ENCODE peak calls at places on chromosome X, in nine cellular contexts. Y is IMR-90, I is BE2C, S is brain microvascular endothelial cell, X is upper lobe of right lung, T is OCI-LY7, Q is GM06990, Z is AG04449, U is mammary epithelial cell. P is an unnamed sample.

GRCh38 chrX:3699841-3700381 is 13.5 kb downstream of the PRKX start:
- DNase-seq in T (peak), Q (no peak), Z (no peak), Y (no peak), I (no peak), U (no peak), S (no peak), X (no peak), P (no peak)

GRCh38 chrX:45806410-45807121 is 605.9 kb upstream of the DIPK2B start:
- DNase-seq in Y (peak), T (no peak), S (peak), I (no peak), Q (peak), U (peak), X (no peak), Z (peak), P (peak)

GRCh38 chrX:110417128-110417527 is 58.5 kb downstream of the RTL9 start:
- DNase-seq in I (peak), S (no peak), T (no peak), X (no peak), Z (no peak), Y (no peak), U (no peak), Q (no peak), P (no peak)

GRCh38 chrX:138345801-138346200 is 365.7 kb downstream of the FGF13 start:
- DNase-seq in U (no peak), I (no peak), S (no peak), Q (no peak), Z (no peak), Y (no peak), T (no peak), X (no peak), P (peak)

GRCh38 chrX:55709735-55710134 is 7.8 kb upstream of the RRAGB start:
- DNase-seq in Z (no peak), Q (no peak), X (no peak), Y (no peak), U (peak), T (peak), S (no peak), I (no peak), P (peak)

GRCh38 chrX:74061879-74062278 is 242.1 kb upstream of the ZCCHC13 start:
- DNase-seq in Y (no peak), Q (no peak), Z (no peak), X (no peak), I (no peak), S (no peak), T (no peak), U (peak), P (peak)

GRCh38 chrX:153580700-153581386 is 18.1 kb downstream of the CCNQ start:
- DNase-seq in Q (no peak), I (no peak), Z (no peak), S (no peak), U (no peak), T (no peak), Y (no peak), X (no peak), P (no peak)

GRCh38 chrX:107678957-107679740 is 50.8 kb downstream of the PRPS1 start:
- DNase-seq in Q (peak), S (peak), T (peak), I (peak), X (peak), Y (peak), Z (no peak), U (peak), P (peak)

GRCh38 chrX:28843817-28844216 is 256.6 kb downstream of the IL1RAPL1 start:
- DNase-seq in S (no peak), U (no peak), Y (no peak), Z (no peak), I (no peak), T (no peak), Q (no peak), X (no peak), P (no peak)

GRCh38 chrX:137988470-137988869 is 422.5 kb downstream of the ZIC3 start:
- DNase-seq in U (no peak), T (no peak), X (no peak), Q (no peak), Y (no peak), S (no peak), I (no peak), Z (no peak), P (no peak)

GRCh38 chrX:18895157-18895952 is 88.6 kb downstream of the PHKA2 start:
- DNase-seq in Z (no peak), I (no peak), X (peak), Y (peak), Q (no peak), T (no peak), U (peak), S (peak), P (peak)

GRCh38 chrX:22742174-22742573 is 257.6 kb upstream of the DDX53 start:
- DNase-seq in X (no peak), Z (peak), Q (no peak), Y (peak), T (no peak), I (no peak), U (peak), S (no peak), P (peak)

GRCh38 chrX:21373637-21374162 is 518 bp upstream of the CNKSR2 start:
- DNase-seq in Z (no peak), U (no peak), Y (no peak), T (no peak), Q (no peak), X (peak), I (peak), S (no peak), P (no peak)

GRCh38 chrX:3449287-3449686 is 102.8 kb upstream of the MXRA5 start:
- DNase-seq in Y (no peak), X (no peak), Q (no peak), T (no peak), U (no peak), S (no peak), Z (no peak), I (no peak), P (peak)

GRCh38 chrX:66553973-66554372 is 84.9 kb downstream of the EDA2R start:
- DNase-seq in Y (no peak), I (no peak), S (no peak), U (no peak), Q (no peak), T (no peak), X (no peak), Z (no peak), P (no peak)

GRCh38 chrX:150372280-150372679 is 9.2 kb downstream of the MAMLD1 start:
- DNase-seq in U (no peak), I (no peak), X (no peak), S (no peak), Z (no peak), Q (no peak), Y (no peak), T (no peak), P (no peak)

GRCh38 chrX:153526801-153527599 is 9.6 kb downstream of the ATP2B3 start:
- DNase-seq in U (no peak), Y (no peak), I (peak), Q (no peak), S (no peak), Z (no peak), T (no peak), X (no peak), P (peak)

GRCh38 chrX:136694491-136695087 is 46.6 kb downstream of the CD40LG start:
- DNase-seq in S (peak), Q (peak), I (peak), U (peak), Z (no peak), Y (peak), X (no peak), T (peak), P (peak)

GRCh38 chrX:44962944-44963343 is 90.0 kb downstream of the KDM6A start:
- DNase-seq in I (no peak), U (no peak), X (no peak), Q (no peak), Z (no peak), S (no peak), Y (no peak), T (no peak), P (no peak)

GRCh38 chrX:16807548-16807947 is 21.3 kb downstream of the TXLNG start:
- DNase-seq in X (no peak), T (no peak), Y (peak), U (peak), Z (no peak), S (no peak), I (no peak), Q (no peak), P (no peak)

GRCh38 chrX:69565247-69565815 is 50.6 kb upstream of the EDA start:
- DNase-seq in S (no peak), I (no peak), U (no peak), X (no peak), Z (no peak), Y (no peak), T (no peak), Q (no peak), P (peak)

GRCh38 chrX:153342762-153343558 is 9.0 kb downstream of the ZNF275 start:
- DNase-seq in X (no peak), Q (no peak), I (no peak), S (no peak), U (no peak), T (no peak), Y (no peak), Z (no peak), P (no peak)

GRCh38 chrX:110167952-110168451 is 149.9 kb downstream of the AMMECR1 start:
- DNase-seq in X (peak), S (peak), U (peak), Z (no peak), Y (no peak), I (peak), T (peak), Q (no peak), P (peak)

GRCh38 chrX:150421816-150422215 is 58.7 kb downstream of the MAMLD1 start:
- DNase-seq in Z (no peak), T (no peak), I (no peak), U (no peak), X (no peak), Y (peak), Q (no peak), S (no peak), P (no peak)

GRCh38 chrX:49111846-49112245 is 11.7 kb downstream of the GPKOW start:
- DNase-seq in U (no peak), Q (no peak), S (no peak), Y (no peak), X (no peak), T (no peak), I (no peak), Z (no peak), P (no peak)
- H3K4me3 ChIP-seq in U (no peak), Q (no peak), S (no peak), Y (no peak), X (no peak), T (no peak), I (no peak), Z (no peak), P (no peak)

GRCh38 chrX:48899078-48899410 is 1.3 kb downstream of the PQBP1 start:
- DNase-seq in U (no peak), Y (no peak), Q (no peak), S (no peak), I (no peak), T (no peak), Z (no peak), X (no peak), P (no peak)
- H3K4me3 ChIP-seq in U (no peak), Y (no peak), Q (peak), S (no peak), I (no peak), T (peak), Z (no peak), X (no peak), P (no peak)

GRCh38 chrX:79364306-79364705 is 2.8 kb downstream of the ITM2A start:
- DNase-seq in S (no peak), X (no peak), Q (no peak), T (no peak), Z (no peak), Y (no peak), U (no peak), I (no peak), P (no peak)

GRCh38 chrX:79367907-79368306 is 773 bp upstream of the ITM2A start:
- DNase-seq in T (no peak), S (no peak), Q (no peak), I (no peak), Y (no peak), U (no peak), Z (no peak), X (no peak), P (no peak)

GRCh38 chrX:79366888-79367749 is at the start of gene ITM2A:
- DNase-seq in X (peak), U (peak), S (no peak), Z (no peak), Y (no peak), I (peak), Q (peak), T (no peak), P (peak)

GRCh38 chrX:79365591-79365990 is 1.5 kb downstream of the ITM2A start:
- DNase-seq in Y (no peak), S (no peak), T (no peak), U (no peak), Q (no peak), X (no peak), I (no peak), Z (no peak), P (no peak)

DNA sequence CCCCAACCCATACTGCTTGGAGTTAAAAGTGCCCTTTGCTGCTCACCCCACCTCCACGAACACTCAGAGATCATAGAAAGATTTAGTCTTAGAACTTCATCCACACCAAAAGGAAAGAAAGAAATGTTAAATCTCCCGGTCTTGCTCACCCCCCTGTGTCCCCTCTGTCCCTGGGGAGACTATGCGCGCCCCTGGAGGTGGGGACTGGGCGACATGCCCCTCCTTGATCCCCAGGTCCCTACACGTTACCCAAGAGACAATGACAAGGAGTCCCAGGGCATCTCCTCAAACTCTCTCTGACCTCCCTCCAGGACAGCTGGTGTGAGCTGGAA is 612 bp downstream of the ITM2A start:
- DNase-seq in I (no peak), X (no peak), S (no peak), U (no peak), Q (no peak), Y (no peak), T (no peak), Z (no peak), P (no peak)
- H3K4me3 ChIP-seq in I (peak), X (peak), S (no peak), U (peak), Q (peak), Y (no peak), T (no peak), Z (no peak), P (no peak)

GRCh38 chrX:37608156-37608555 is 36.7 kb downstream of the LANCL3 start:
- DNase-seq in S (no peak), Q (no peak), U (no peak), X (no peak), I (no peak), Y (no peak), Z (no peak), T (no peak), P (no peak)

GRCh38 chrX:37609727-37610126 is 38.3 kb downstream of the LANCL3 start:
- DNase-seq in Q (no peak), Y (no peak), Z (no peak), I (no peak), T (no peak), U (no peak), S (no peak), X (no peak), P (no peak)

GRCh38 chrX:37599735-37600134 is 28.3 kb downstream of the LANCL3 start:
- DNase-seq in I (no peak), Z (no peak), S (no peak), X (no peak), Y (no peak), U (peak), T (no peak), Q (no peak), P (peak)

DNA sequence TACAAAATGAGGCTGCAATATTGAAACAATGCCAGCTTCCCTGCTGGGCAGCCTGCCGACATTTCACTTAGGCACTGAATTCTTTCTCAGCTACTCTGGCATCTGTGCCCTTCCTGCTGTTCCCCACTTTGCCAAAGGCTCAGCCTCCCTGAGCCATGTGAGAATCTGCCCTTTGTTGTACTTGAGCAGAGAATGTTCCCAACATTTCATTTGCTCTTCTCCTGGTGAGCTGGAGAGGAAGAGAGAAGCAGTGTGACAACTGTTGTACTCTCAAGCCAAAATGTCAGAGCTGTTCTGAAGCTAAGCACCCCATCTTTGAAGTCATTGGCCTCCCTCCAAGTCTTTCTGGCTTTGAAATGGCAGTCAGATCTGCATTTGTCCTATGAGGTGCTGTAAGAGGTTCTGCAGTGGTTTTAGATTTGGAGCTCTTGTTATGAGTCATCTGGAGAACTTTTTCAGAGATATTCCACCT is 32.5 kb downstream of the LANCL3 start:
- DNase-seq in I (no peak), Y (no peak), X (peak), Z (no peak), U (peak), S (no peak), T (no peak), Q (peak), P (no peak)
- H3K4me3 ChIP-seq in I (no peak), Y (no peak), X (no peak), Z (no peak), U (no peak), S (no peak), T (no peak), Q (no peak), P (no peak)

DNA sequence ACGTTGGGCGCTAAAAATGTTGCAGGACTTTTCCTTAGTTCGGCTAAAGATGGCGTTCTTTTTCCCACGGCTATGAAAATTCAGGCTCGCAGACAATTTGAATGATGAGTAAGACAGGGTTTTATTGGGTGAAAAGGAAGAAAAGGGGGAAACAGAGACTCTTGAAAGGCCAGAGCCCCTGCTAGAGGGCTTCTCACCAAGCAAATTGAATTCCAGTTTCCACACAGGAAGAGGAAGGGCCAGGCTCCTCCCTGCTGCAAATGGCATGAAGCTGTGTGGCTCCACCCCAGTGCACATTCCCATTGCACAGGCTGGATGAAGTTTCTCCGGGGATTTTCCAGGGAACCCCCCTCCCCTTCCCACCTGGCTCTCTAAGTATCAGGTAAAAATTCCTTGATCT is 210.9 kb downstream of the KLHL4 start:
- DNase-seq in U (no peak), X (no peak), T (no peak), Z (no peak), Q (no peak), I (peak), Y (no peak), S (no peak), P (no peak)
- H3K4me3 ChIP-seq in U (no peak), X (no peak), T (no peak), Z (no peak), Q (no peak), I (peak), Y (no peak), S (no peak), P (no peak)

DNA sequence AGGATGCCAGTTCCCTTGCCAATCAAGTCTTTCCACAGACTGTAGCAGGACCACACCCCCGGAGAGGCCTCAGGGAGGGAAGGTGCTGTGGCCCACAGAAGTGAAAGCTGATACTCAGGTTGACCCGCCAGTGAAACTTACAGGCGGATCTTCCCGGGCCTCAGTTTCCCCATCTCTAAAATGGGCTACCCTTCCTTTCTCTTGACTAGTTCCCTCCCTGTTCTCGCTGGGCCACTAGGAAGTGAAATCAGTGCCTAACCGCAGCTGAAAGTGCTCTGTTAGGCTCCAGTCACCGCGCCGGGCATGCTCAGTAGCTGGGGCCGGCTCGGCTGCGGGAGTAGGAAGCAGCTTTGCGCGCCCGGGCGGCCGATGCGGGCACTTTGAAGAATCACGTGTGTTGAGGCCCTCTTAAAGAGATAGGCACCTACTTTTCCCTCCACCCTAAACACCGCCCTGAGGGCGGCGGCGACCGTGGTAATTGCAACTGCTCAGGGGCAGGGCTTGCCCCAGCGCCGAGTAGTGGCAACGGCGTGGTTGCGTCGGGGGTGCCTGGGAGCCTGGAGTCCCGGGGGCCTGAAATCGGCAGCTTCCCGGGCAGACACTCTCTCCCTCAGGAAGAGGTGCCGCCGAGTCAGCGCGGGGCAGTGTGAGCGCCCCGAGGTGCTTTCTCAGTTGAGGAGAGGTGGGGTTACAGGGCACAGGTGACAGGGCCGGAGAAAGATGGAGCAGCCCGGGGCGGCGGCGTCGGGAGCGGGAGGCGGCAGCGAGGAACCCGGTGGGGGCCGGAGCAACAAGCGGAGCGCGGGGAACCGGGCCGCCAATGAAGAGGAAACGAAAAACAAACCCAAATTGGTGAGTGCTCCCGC is at the start of gene DIAPH2:
- DNase-seq in I (peak), U (peak), Q (peak), X (peak), T (peak), S (peak), Y (peak), Z (peak), P (peak)
- H3K4me3 ChIP-seq in I (no peak), U (peak), Q (peak), X (peak), T (peak), S (peak), Y (peak), Z (peak), P (peak)